ENCODE peak calls at places on chromosomes 1 and 21, in seven cellular contexts. H, I, W, U, F, V and J are unnamed samples.

GRCh38 chr1:201457508-201457960 is 11.5 kb downstream of the PHLDA3 start:
- DNase-seq in H (no peak), I (no peak), W (no peak), U (peak), F (no peak), V (no peak), J (peak)

GRCh38 chr1:27886744-27887143 is 14.4 kb downstream of the THEMIS2 start:
- DNase-seq in H (no peak), I (no peak), W (no peak), U (no peak), F (no peak), V (no peak), J (no peak)

GRCh38 chr1:99348375-99349132 is 84.3 kb downstream of the PLPPR4 start:
- DNase-seq in H (no peak), I (no peak), W (no peak), U (no peak), F (no peak), V (no peak), J (no peak)

GRCh38 chr1:217717959-217718358 is 86.8 kb downstream of the SPATA17 start:
- DNase-seq in H (no peak), I (no peak), W (no peak), U (no peak), F (no peak), V (no peak), J (no peak)

GRCh38 chr1:211643324-211644212 is 31.9 kb downstream of the NEK2 start:
- DNase-seq in H (no peak), I (no peak), W (peak), U (no peak), F (no peak), V (peak), J (no peak)

GRCh38 chr1:183148599-183148998 is 37.5 kb upstream of the LAMC2 start:
- DNase-seq in H (no peak), I (no peak), W (peak), U (no peak), F (no peak), V (no peak), J (no peak)

GRCh38 chr1:39196244-39197215 is 8.0 kb upstream of the MACF1 start:
- DNase-seq in H (peak), I (no peak), W (no peak), U (no peak), F (no peak), V (no peak), J (peak)

GRCh38 chr1:245290836-245291235 is 136.1 kb downstream of the KIF26B start:
- DNase-seq in H (no peak), I (no peak), W (no peak), U (no peak), F (no peak), V (peak), J (no peak)

GRCh38 chr1:93556291-93556690 is 108.4 kb downstream of the FNBP1L start:
- DNase-seq in H (no peak), I (no peak), W (no peak), U (no peak), F (no peak), V (no peak), J (no peak)

GRCh38 chr1:119133987-119134386 is 6.5 kb downstream of the WARS2 start:
- DNase-seq in H (no peak), I (no peak), W (no peak), U (no peak), F (no peak), V (no peak), J (no peak)

GRCh38 chr21:34579411-34579810 is 35.5 kb downstream of the RCAN1 start:
- DNase-seq in H (no peak), I (no peak), W (no peak), U (no peak), F (no peak), V (no peak), J (no peak)

GRCh38 chr1:3348196-3348865 is 106.1 kb upstream of the ARHGEF16 start:
- DNase-seq in H (no peak), I (peak), W (no peak), U (no peak), F (no peak), V (no peak), J (no peak)

GRCh38 chr1:236280438-236281285 is 1.1 kb downstream of the ERO1B start:
- DNase-seq in H (peak), I (no peak), W (no peak), U (no peak), F (no peak), V (peak), J (no peak)

GRCh38 chr21:35212393-35213127 is 163.5 kb upstream of the RUNX1 start:
- DNase-seq in H (no peak), I (no peak), W (no peak), U (no peak), F (no peak), V (peak), J (no peak)

GRCh38 chr1:27564264-27564579 is 39.7 kb downstream of the AHDC1 start:
- DNase-seq in H (no peak), I (no peak), W (no peak), U (no peak), F (no peak), V (no peak), J (no peak)

GRCh38 chr1:3393024-3393986 is 61.2 kb upstream of the ARHGEF16 start:
- DNase-seq in H (no peak), I (peak), W (no peak), U (no peak), F (no peak), V (no peak), J (no peak)

GRCh38 chr1:155178441-155179106 is 4.9 kb downstream of the TRIM46 start:
- DNase-seq in H (no peak), I (no peak), W (peak), U (no peak), F (no peak), V (peak), J (no peak)

GRCh38 chr1:199759268-199759724 is 268.2 kb upstream of the NR5A2 start:
- DNase-seq in H (no peak), I (no peak), W (no peak), U (no peak), F (no peak), V (no peak), J (no peak)

GRCh38 chr1:6582370-6582769 is 2.6 kb downstream of the ZBTB48 start:
- DNase-seq in H (no peak), I (no peak), W (no peak), U (no peak), F (no peak), V (no peak), J (no peak)

GRCh38 chr1:56320873-56321272 is 258.5 kb downstream of the PLPP3 start:
- DNase-seq in H (no peak), I (peak), W (no peak), U (no peak), F (no peak), V (no peak), J (no peak)

GRCh38 chr21:36437745-36438128 is 42.2 kb downstream of the CLDN14 start:
- DNase-seq in H (no peak), I (no peak), W (no peak), U (no peak), F (no peak), V (no peak), J (no peak)

GRCh38 chr1:36622741-36623648 is 140.3 kb upstream of the CSF3R start:
- DNase-seq in H (no peak), I (no peak), W (no peak), U (no peak), F (no peak), V (no peak), J (no peak)

GRCh38 chr1:198867182-198867581 is 228.3 kb downstream of the PTPRC start:
- DNase-seq in H (no peak), I (no peak), W (no peak), U (no peak), F (no peak), V (no peak), J (peak)

GRCh38 chr1:12600335-12600734 is 17.7 kb downstream of the DHRS3 start:
- DNase-seq in H (no peak), I (peak), W (no peak), U (peak), F (no peak), V (peak), J (no peak)

GRCh38 chr1:86741947-86742572 is 37.7 kb downstream of the SH3GLB1 start:
- DNase-seq in H (peak), I (no peak), W (no peak), U (no peak), F (no peak), V (peak), J (no peak)

GRCh38 chr1:99662581-99663208 is 16.8 kb downstream of the PALMD start:
- DNase-seq in H (no peak), I (peak), W (no peak), U (peak), F (no peak), V (peak), J (peak)

GRCh38 chr1:232581932-232582331 is 48.0 kb downstream of the SIPA1L2 start:
- DNase-seq in H (no peak), I (no peak), W (no peak), U (no peak), F (no peak), V (no peak), J (no peak)
- H3K27ac ChIP-seq in H (no peak), I (no peak), W (no peak), U (no peak), F (no peak), V (no peak), J (no peak)

DNA sequence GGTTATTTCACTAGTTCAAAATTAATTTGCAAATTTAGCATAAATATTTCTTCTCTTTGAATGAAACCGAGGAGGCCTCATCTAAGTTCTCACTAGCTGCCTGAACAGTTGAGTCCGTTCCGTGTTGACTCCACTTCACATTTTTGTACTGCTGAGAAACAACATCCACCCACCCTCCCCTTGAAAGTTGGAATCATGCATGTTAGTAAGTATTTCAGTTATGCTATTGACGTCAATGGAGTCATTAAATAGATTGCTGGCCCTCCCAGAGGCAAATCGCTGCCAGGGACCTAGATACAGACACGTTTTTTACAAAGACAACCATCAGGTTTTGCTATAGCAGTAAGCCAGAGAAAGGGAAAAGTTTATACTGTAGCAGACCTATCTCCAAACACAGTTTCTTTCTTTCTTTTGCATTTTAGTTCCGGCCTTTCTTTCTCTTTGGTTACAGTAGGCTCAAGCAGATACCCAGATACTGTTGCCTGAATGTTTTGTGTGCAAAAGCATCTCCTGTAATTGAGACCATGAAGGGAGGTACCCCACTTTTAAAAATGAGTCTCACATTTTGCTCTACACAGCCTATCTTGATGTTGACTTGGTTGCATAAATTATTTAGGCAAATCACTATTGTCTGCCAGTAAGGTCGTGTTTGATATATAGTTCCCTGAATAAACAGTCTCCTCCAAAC is 262.6 kb upstream of the SGIP1 start:
- DNase-seq in H (peak), I (peak), W (no peak), U (peak), F (peak), V (peak), J (peak)
- H3K4me3 ChIP-seq in H (peak), I (peak), W (no peak), U (peak), F (no peak), V (peak), J (peak)

DNA sequence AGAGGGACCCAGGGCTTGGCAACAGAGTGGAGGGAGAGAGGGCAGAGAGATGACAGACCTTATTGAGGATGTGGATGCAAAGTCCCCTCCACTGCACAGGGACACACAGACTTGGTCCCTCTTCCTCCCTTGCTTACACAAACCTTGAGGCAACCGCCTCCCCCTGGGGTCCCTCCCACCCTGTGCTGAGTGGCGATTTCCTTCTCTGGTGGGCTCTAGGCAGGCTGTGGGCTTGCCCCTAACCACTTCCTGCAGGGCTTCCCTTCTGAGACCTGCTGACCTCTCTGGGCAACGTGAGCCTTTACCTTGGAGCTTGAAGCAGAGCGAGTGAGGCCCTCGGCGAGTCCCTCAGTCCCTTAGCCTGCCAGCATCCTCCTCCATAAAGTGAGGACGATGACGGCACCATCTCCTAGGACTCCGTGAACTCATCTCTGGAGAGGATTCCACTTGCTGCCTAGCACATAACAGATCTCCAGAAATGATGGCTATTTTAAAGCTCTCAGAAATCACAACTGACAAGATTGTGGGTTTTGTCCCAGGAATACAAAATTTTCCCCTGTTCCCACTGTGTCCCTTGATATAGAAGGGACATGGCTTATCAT is 25.0 kb downstream of the KIAA1614 start:
- DNase-seq in H (no peak), I (no peak), W (no peak), U (no peak), F (no peak), V (no peak), J (no peak)
- H3K27ac ChIP-seq in H (no peak), I (no peak), W (no peak), U (no peak), F (no peak), V (no peak), J (no peak)

GRCh38 chr1:9279172-9279840 is 13.4 kb upstream of the SPSB1 start:
- DNase-seq in H (no peak), I (no peak), W (no peak), U (no peak), F (no peak), V (no peak), J (no peak)
- H3K4me3 ChIP-seq in H (no peak), I (no peak), W (no peak), U (no peak), F (no peak), V (no peak), J (no peak)

GRCh38 chr1:19504796-19505693 is 19.7 kb upstream of the CAPZB start:
- DNase-seq in H (no peak), I (no peak), W (no peak), U (no peak), F (no peak), V (no peak), J (no peak)
- H3K27ac ChIP-seq in H (no peak), I (peak), W (no peak), U (peak), F (peak), V (peak), J (no peak)

GRCh38 chr1:63984891-63985290 is 211.1 kb downstream of the ROR1 start:
- DNase-seq in H (no peak), I (no peak), W (no peak), U (no peak), F (no peak), V (no peak), J (no peak)

GRCh38 chr1:63982201-63982600 is 208.4 kb downstream of the ROR1 start:
- DNase-seq in H (no peak), I (no peak), W (no peak), U (no peak), F (no peak), V (no peak), J (no peak)

GRCh38 chr1:63983391-63984256 is 209.8 kb downstream of the ROR1 start:
- DNase-seq in H (no peak), I (no peak), W (no peak), U (no peak), F (no peak), V (no peak), J (no peak)

GRCh38 chr1:63981408-63981773 is 207.6 kb downstream of the ROR1 start:
- DNase-seq in H (no peak), I (no peak), W (no peak), U (no peak), F (no peak), V (no peak), J (no peak)

DNA sequence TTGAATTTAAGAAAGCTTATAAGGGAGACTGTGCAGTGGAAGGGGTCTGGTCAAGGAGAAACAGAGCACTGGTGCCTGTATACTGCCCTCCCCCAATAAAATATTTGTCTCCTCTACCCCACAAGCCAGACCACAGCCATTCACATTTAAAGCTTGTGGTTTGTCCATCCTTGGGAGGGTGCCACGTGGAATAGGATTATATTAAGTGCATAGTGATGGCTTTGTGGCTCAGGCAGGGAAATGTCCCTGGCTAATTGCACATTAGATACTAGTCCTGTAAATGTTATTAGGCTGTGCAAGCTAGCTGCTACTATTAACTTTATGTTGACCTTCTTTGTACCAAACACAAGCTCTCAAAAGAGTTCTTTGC is 210.4 kb downstream of the ROR1 start:
- DNase-seq in H (no peak), I (no peak), W (no peak), U (no peak), F (no peak), V (no peak), J (no peak)
- H3K4me3 ChIP-seq in H (no peak), I (no peak), W (no peak), U (no peak), F (no peak), V (no peak), J (no peak)

GRCh38 chr1:115643219-115643618 is 1.4 kb downstream of the VANGL1 start:
- DNase-seq in H (no peak), I (no peak), W (no peak), U (no peak), F (no peak), V (no peak), J (no peak)

GRCh38 chr1:115643636-115644035 is 1.9 kb downstream of the VANGL1 start:
- DNase-seq in H (no peak), I (no peak), W (no peak), U (no peak), F (no peak), V (no peak), J (no peak)

GRCh38 chr1:115642168-115643072 is 650 bp downstream of the VANGL1 start:
- DNase-seq in H (peak), I (peak), W (peak), U (no peak), F (no peak), V (peak), J (no peak)

GRCh38 chr1:115640384-115640783 is 1.4 kb upstream of the VANGL1 start:
- DNase-seq in H (no peak), I (no peak), W (no peak), U (no peak), F (no peak), V (no peak), J (no peak)

GRCh38 chr1:115641762-115642167 is at the start of gene VANGL1:
- DNase-seq in H (peak), I (peak), W (peak), U (peak), F (no peak), V (peak), J (no peak)
- H3K27ac ChIP-seq in H (peak), I (peak), W (peak), U (no peak), F (peak), V (peak), J (no peak)

GRCh38 chr1:179141592-179142244 is 59.8 kb downstream of the TOR3A start:
- DNase-seq in H (no peak), I (no peak), W (no peak), U (no peak), F (no peak), V (no peak), J (no peak)
- H3K4me3 ChIP-seq in H (no peak), I (peak), W (no peak), U (no peak), F (peak), V (peak), J (peak)